ENCODE peak calls at places on chromosomes 4 and X, in nine cellular contexts. One of them, this sample, is unnamed.

GRCh38 chrX:140701480-140701879 is 8.1 kb upstream of the LINC00632 start:
- DNase-seq in stimulated activated CD4-positive, alpha-beta T cell treated with anti-CD3 and anti-CD28 coated beads, Interleukin-12 subunit alpha, Interleukin-12 subunit beta, amount 100 ng/mL, for 24 hours: no peak
- DNase-seq in spleen: no peak
- DNase-seq in midbrain: peak; percentile 39
- DNase-seq in pons: peak; percentile 64
- DNase-seq in activated T-cell treated with anti-CD3 and anti-CD28 coated beads for 1 hour: no peak
- DNase-seq in GM04504: no peak
- DNase-seq in G401: peak; percentile 76
- DNase-seq in stimulated activated CD8-positive, alpha-beta memory T cell treated with anti-CD3 and anti-CD28 coated beads, Interleukin-7, amount 100 ng/mL, for 1 hour: no peak
- DNase-seq in this sample: no peak

GRCh38 chr4:105196523-105197145 is 50.0 kb downstream of the TET2 start:
- DNase-seq in G401: no peak
- DNase-seq in GM04504: no peak
- DNase-seq in stimulated activated CD8-positive, alpha-beta memory T cell treated with anti-CD3 and anti-CD28 coated beads, Interleukin-7, amount 100 ng/mL, for 1 hour: no peak
- DNase-seq in midbrain: no peak
- DNase-seq in pons: peak; percentile 73
- DNase-seq in activated T-cell treated with anti-CD3 and anti-CD28 coated beads for 1 hour: no peak
- DNase-seq in spleen: no peak
- DNase-seq in stimulated activated CD4-positive, alpha-beta T cell treated with anti-CD3 and anti-CD28 coated beads, Interleukin-12 subunit alpha, Interleukin-12 subunit beta, amount 100 ng/mL, for 24 hours: no peak
- DNase-seq in this sample: no peak

GRCh38 chr4:40402556-40402955 is 67.4 kb downstream of the CHRNA9 start:
- DNase-seq in spleen: no peak
- DNase-seq in stimulated activated CD8-positive, alpha-beta memory T cell treated with anti-CD3 and anti-CD28 coated beads, Interleukin-7, amount 100 ng/mL, for 1 hour: no peak
- DNase-seq in activated T-cell treated with anti-CD3 and anti-CD28 coated beads for 1 hour: no peak
- DNase-seq in stimulated activated CD4-positive, alpha-beta T cell treated with anti-CD3 and anti-CD28 coated beads, Interleukin-12 subunit alpha, Interleukin-12 subunit beta, amount 100 ng/mL, for 24 hours: no peak
- DNase-seq in midbrain: no peak
- DNase-seq in G401: no peak
- DNase-seq in pons: no peak
- DNase-seq in GM04504: no peak
- DNase-seq in this sample: no peak

GRCh38 chrX:39152106-39152649 is 350.9 kb downstream of the MID1IP1 start:
- DNase-seq in spleen: peak; percentile 81
- DNase-seq in activated T-cell treated with anti-CD3 and anti-CD28 coated beads for 1 hour: no peak
- DNase-seq in stimulated activated CD8-positive, alpha-beta memory T cell treated with anti-CD3 and anti-CD28 coated beads, Interleukin-7, amount 100 ng/mL, for 1 hour: no peak
- DNase-seq in midbrain: no peak
- DNase-seq in pons: no peak
- DNase-seq in stimulated activated CD4-positive, alpha-beta T cell treated with anti-CD3 and anti-CD28 coated beads, Interleukin-12 subunit alpha, Interleukin-12 subunit beta, amount 100 ng/mL, for 24 hours: no peak
- DNase-seq in GM04504: no peak
- DNase-seq in G401: peak; percentile 2
- DNase-seq in this sample: peak; percentile 46

GRCh38 chr4:149766135-149766534 is 49.5 kb downstream of the IQCM start:
- DNase-seq in midbrain: no peak
- DNase-seq in GM04504: no peak
- DNase-seq in stimulated activated CD8-positive, alpha-beta memory T cell treated with anti-CD3 and anti-CD28 coated beads, Interleukin-7, amount 100 ng/mL, for 1 hour: no peak
- DNase-seq in activated T-cell treated with anti-CD3 and anti-CD28 coated beads for 1 hour: no peak
- DNase-seq in pons: no peak
- DNase-seq in stimulated activated CD4-positive, alpha-beta T cell treated with anti-CD3 and anti-CD28 coated beads, Interleukin-12 subunit alpha, Interleukin-12 subunit beta, amount 100 ng/mL, for 24 hours: no peak
- DNase-seq in G401: no peak
- DNase-seq in spleen: no peak
- DNase-seq in this sample: no peak

GRCh38 chr4:104352211-104352610 is 142.5 kb downstream of the CXXC4 start:
- DNase-seq in stimulated activated CD8-positive, alpha-beta memory T cell treated with anti-CD3 and anti-CD28 coated beads, Interleukin-7, amount 100 ng/mL, for 1 hour: no peak
- DNase-seq in midbrain: no peak
- DNase-seq in G401: no peak
- DNase-seq in spleen: no peak
- DNase-seq in GM04504: no peak
- DNase-seq in pons: no peak
- DNase-seq in activated T-cell treated with anti-CD3 and anti-CD28 coated beads for 1 hour: no peak
- DNase-seq in stimulated activated CD4-positive, alpha-beta T cell treated with anti-CD3 and anti-CD28 coated beads, Interleukin-12 subunit alpha, Interleukin-12 subunit beta, amount 100 ng/mL, for 24 hours: no peak
- DNase-seq in this sample: no peak

GRCh38 chr4:165440415-165440882 is 61.6 kb downstream of the CPE start:
- DNase-seq in stimulated activated CD4-positive, alpha-beta T cell treated with anti-CD3 and anti-CD28 coated beads, Interleukin-12 subunit alpha, Interleukin-12 subunit beta, amount 100 ng/mL, for 24 hours: no peak
- DNase-seq in GM04504: no peak
- DNase-seq in stimulated activated CD8-positive, alpha-beta memory T cell treated with anti-CD3 and anti-CD28 coated beads, Interleukin-7, amount 100 ng/mL, for 1 hour: no peak
- DNase-seq in pons: no peak
- DNase-seq in G401: no peak
- DNase-seq in midbrain: no peak
- DNase-seq in activated T-cell treated with anti-CD3 and anti-CD28 coated beads for 1 hour: no peak
- DNase-seq in spleen: no peak
- DNase-seq in this sample: no peak

GRCh38 chr4:156238171-156238570 is 284.5 kb upstream of the CTSO start:
- DNase-seq in GM04504: no peak
- DNase-seq in G401: no peak
- DNase-seq in midbrain: no peak
- DNase-seq in stimulated activated CD8-positive, alpha-beta memory T cell treated with anti-CD3 and anti-CD28 coated beads, Interleukin-7, amount 100 ng/mL, for 1 hour: no peak
- DNase-seq in pons: no peak
- DNase-seq in activated T-cell treated with anti-CD3 and anti-CD28 coated beads for 1 hour: no peak
- DNase-seq in spleen: no peak
- DNase-seq in stimulated activated CD4-positive, alpha-beta T cell treated with anti-CD3 and anti-CD28 coated beads, Interleukin-12 subunit alpha, Interleukin-12 subunit beta, amount 100 ng/mL, for 24 hours: no peak
- DNase-seq in this sample: no peak

GRCh38 chrX:10741496-10742048 is 121.2 kb upstream of the MID1 start:
- DNase-seq in spleen: no peak
- DNase-seq in activated T-cell treated with anti-CD3 and anti-CD28 coated beads for 1 hour: no peak
- DNase-seq in stimulated activated CD4-positive, alpha-beta T cell treated with anti-CD3 and anti-CD28 coated beads, Interleukin-12 subunit alpha, Interleukin-12 subunit beta, amount 100 ng/mL, for 24 hours: no peak
- DNase-seq in stimulated activated CD8-positive, alpha-beta memory T cell treated with anti-CD3 and anti-CD28 coated beads, Interleukin-7, amount 100 ng/mL, for 1 hour: no peak
- DNase-seq in pons: no peak
- DNase-seq in midbrain: no peak
- DNase-seq in GM04504: no peak
- DNase-seq in G401: no peak
- DNase-seq in this sample: no peak

GRCh38 chrX:47264507-47265173 is 31.8 kb downstream of the USP11 start:
- DNase-seq in pons: no peak
- DNase-seq in stimulated activated CD4-positive, alpha-beta T cell treated with anti-CD3 and anti-CD28 coated beads, Interleukin-12 subunit alpha, Interleukin-12 subunit beta, amount 100 ng/mL, for 24 hours: no peak
- DNase-seq in midbrain: no peak
- DNase-seq in spleen: no peak
- DNase-seq in GM04504: no peak
- DNase-seq in activated T-cell treated with anti-CD3 and anti-CD28 coated beads for 1 hour: no peak
- DNase-seq in G401: no peak
- DNase-seq in stimulated activated CD8-positive, alpha-beta memory T cell treated with anti-CD3 and anti-CD28 coated beads, Interleukin-7, amount 100 ng/mL, for 1 hour: no peak
- DNase-seq in this sample: no peak

GRCh38 chr4:121799208-121799823 is 1.8 kb upstream of the EXOSC9 start:
- DNase-seq in stimulated activated CD8-positive, alpha-beta memory T cell treated with anti-CD3 and anti-CD28 coated beads, Interleukin-7, amount 100 ng/mL, for 1 hour: no peak
- DNase-seq in spleen: no peak
- DNase-seq in activated T-cell treated with anti-CD3 and anti-CD28 coated beads for 1 hour: no peak
- DNase-seq in G401: no peak
- DNase-seq in GM04504: no peak
- DNase-seq in midbrain: no peak
- DNase-seq in pons: peak; percentile 7
- DNase-seq in stimulated activated CD4-positive, alpha-beta T cell treated with anti-CD3 and anti-CD28 coated beads, Interleukin-12 subunit alpha, Interleukin-12 subunit beta, amount 100 ng/mL, for 24 hours: no peak
- DNase-seq in this sample: peak; percentile 17

GRCh38 chr4:78510108-78510507 is 41.5 kb upstream of the ANXA3 start:
- DNase-seq in activated T-cell treated with anti-CD3 and anti-CD28 coated beads for 1 hour: no peak
- DNase-seq in midbrain: no peak
- DNase-seq in stimulated activated CD8-positive, alpha-beta memory T cell treated with anti-CD3 and anti-CD28 coated beads, Interleukin-7, amount 100 ng/mL, for 1 hour: no peak
- DNase-seq in stimulated activated CD4-positive, alpha-beta T cell treated with anti-CD3 and anti-CD28 coated beads, Interleukin-12 subunit alpha, Interleukin-12 subunit beta, amount 100 ng/mL, for 24 hours: no peak
- DNase-seq in G401: no peak
- DNase-seq in GM04504: no peak
- DNase-seq in spleen: no peak
- DNase-seq in pons: no peak
- DNase-seq in this sample: no peak

GRCh38 chr4:140705625-140706275 is 50.4 kb downstream of the TBC1D9 start:
- DNase-seq in GM04504: no peak
- DNase-seq in stimulated activated CD8-positive, alpha-beta memory T cell treated with anti-CD3 and anti-CD28 coated beads, Interleukin-7, amount 100 ng/mL, for 1 hour: no peak
- DNase-seq in pons: no peak
- DNase-seq in stimulated activated CD4-positive, alpha-beta T cell treated with anti-CD3 and anti-CD28 coated beads, Interleukin-12 subunit alpha, Interleukin-12 subunit beta, amount 100 ng/mL, for 24 hours: no peak
- DNase-seq in spleen: no peak
- DNase-seq in activated T-cell treated with anti-CD3 and anti-CD28 coated beads for 1 hour: no peak
- DNase-seq in midbrain: no peak
- DNase-seq in G401: no peak
- DNase-seq in this sample: no peak

GRCh38 chrX:29721152-29721551 is 494.2 kb upstream of the MAGEB2 start:
- DNase-seq in G401: no peak
- DNase-seq in stimulated activated CD4-positive, alpha-beta T cell treated with anti-CD3 and anti-CD28 coated beads, Interleukin-12 subunit alpha, Interleukin-12 subunit beta, amount 100 ng/mL, for 24 hours: no peak
- DNase-seq in pons: no peak
- DNase-seq in stimulated activated CD8-positive, alpha-beta memory T cell treated with anti-CD3 and anti-CD28 coated beads, Interleukin-7, amount 100 ng/mL, for 1 hour: no peak
- DNase-seq in activated T-cell treated with anti-CD3 and anti-CD28 coated beads for 1 hour: no peak
- DNase-seq in spleen: no peak
- DNase-seq in GM04504: no peak
- DNase-seq in midbrain: no peak
- DNase-seq in this sample: no peak

GRCh38 chrX:100512471-100512870 is 72.3 kb upstream of the TNMD start:
- DNase-seq in midbrain: peak; percentile 3
- DNase-seq in spleen: no peak
- DNase-seq in pons: peak; percentile 6
- DNase-seq in stimulated activated CD8-positive, alpha-beta memory T cell treated with anti-CD3 and anti-CD28 coated beads, Interleukin-7, amount 100 ng/mL, for 1 hour: no peak
- DNase-seq in G401: peak; percentile 1
- DNase-seq in stimulated activated CD4-positive, alpha-beta T cell treated with anti-CD3 and anti-CD28 coated beads, Interleukin-12 subunit alpha, Interleukin-12 subunit beta, amount 100 ng/mL, for 24 hours: no peak
- DNase-seq in GM04504: no peak
- DNase-seq in activated T-cell treated with anti-CD3 and anti-CD28 coated beads for 1 hour: no peak
- DNase-seq in this sample: peak; percentile 24

GRCh38 chr4:102696763-102697162 is 64.0 kb downstream of the MANBA start:
- DNase-seq in stimulated activated CD4-positive, alpha-beta T cell treated with anti-CD3 and anti-CD28 coated beads, Interleukin-12 subunit alpha, Interleukin-12 subunit beta, amount 100 ng/mL, for 24 hours: no peak
- DNase-seq in spleen: no peak
- DNase-seq in GM04504: no peak
- DNase-seq in stimulated activated CD8-positive, alpha-beta memory T cell treated with anti-CD3 and anti-CD28 coated beads, Interleukin-7, amount 100 ng/mL, for 1 hour: no peak
- DNase-seq in midbrain: no peak
- DNase-seq in pons: no peak
- DNase-seq in G401: no peak
- DNase-seq in activated T-cell treated with anti-CD3 and anti-CD28 coated beads for 1 hour: no peak
- DNase-seq in this sample: no peak

GRCh38 chrX:40057405-40057804 is 40.4 kb downstream of the BCOR start:
- DNase-seq in GM04504: no peak
- DNase-seq in spleen: no peak
- DNase-seq in activated T-cell treated with anti-CD3 and anti-CD28 coated beads for 1 hour: no peak
- DNase-seq in stimulated activated CD8-positive, alpha-beta memory T cell treated with anti-CD3 and anti-CD28 coated beads, Interleukin-7, amount 100 ng/mL, for 1 hour: no peak
- DNase-seq in pons: no peak
- DNase-seq in stimulated activated CD4-positive, alpha-beta T cell treated with anti-CD3 and anti-CD28 coated beads, Interleukin-12 subunit alpha, Interleukin-12 subunit beta, amount 100 ng/mL, for 24 hours: no peak
- DNase-seq in midbrain: no peak
- DNase-seq in G401: no peak
- DNase-seq in this sample: no peak

GRCh38 chrX:137212078-137212632 is 178.4 kb upstream of the GPR101 start:
- DNase-seq in stimulated activated CD8-positive, alpha-beta memory T cell treated with anti-CD3 and anti-CD28 coated beads, Interleukin-7, amount 100 ng/mL, for 1 hour: no peak
- DNase-seq in midbrain: no peak
- DNase-seq in activated T-cell treated with anti-CD3 and anti-CD28 coated beads for 1 hour: no peak
- DNase-seq in spleen: no peak
- DNase-seq in GM04504: no peak
- DNase-seq in stimulated activated CD4-positive, alpha-beta T cell treated with anti-CD3 and anti-CD28 coated beads, Interleukin-12 subunit alpha, Interleukin-12 subunit beta, amount 100 ng/mL, for 24 hours: no peak
- DNase-seq in G401: no peak
- DNase-seq in pons: peak; percentile 26
- DNase-seq in this sample: no peak

GRCh38 chrX:155768036-155768769 is 112.9 kb upstream of the VAMP7 start:
- DNase-seq in GM04504: no peak
- DNase-seq in spleen: peak; percentile 54
- DNase-seq in pons: no peak
- DNase-seq in stimulated activated CD4-positive, alpha-beta T cell treated with anti-CD3 and anti-CD28 coated beads, Interleukin-12 subunit alpha, Interleukin-12 subunit beta, amount 100 ng/mL, for 24 hours: no peak
- DNase-seq in stimulated activated CD8-positive, alpha-beta memory T cell treated with anti-CD3 and anti-CD28 coated beads, Interleukin-7, amount 100 ng/mL, for 1 hour: no peak
- DNase-seq in G401: peak; percentile 84
- DNase-seq in activated T-cell treated with anti-CD3 and anti-CD28 coated beads for 1 hour: no peak
- DNase-seq in midbrain: no peak
- DNase-seq in this sample: no peak

GRCh38 chr4:168656055-168656660 is 159.3 kb downstream of the PALLD start:
- DNase-seq in GM04504: peak; percentile 71
- DNase-seq in stimulated activated CD8-positive, alpha-beta memory T cell treated with anti-CD3 and anti-CD28 coated beads, Interleukin-7, amount 100 ng/mL, for 1 hour: no peak
- DNase-seq in activated T-cell treated with anti-CD3 and anti-CD28 coated beads for 1 hour: no peak
- DNase-seq in G401: no peak
- DNase-seq in pons: no peak
- DNase-seq in midbrain: no peak
- DNase-seq in stimulated activated CD4-positive, alpha-beta T cell treated with anti-CD3 and anti-CD28 coated beads, Interleukin-12 subunit alpha, Interleukin-12 subunit beta, amount 100 ng/mL, for 24 hours: no peak
- DNase-seq in spleen: no peak
- DNase-seq in this sample: no peak

GRCh38 chr4:107279729-107280128 is 243.6 kb upstream of the DKK2 start:
- DNase-seq in pons: no peak
- DNase-seq in stimulated activated CD4-positive, alpha-beta T cell treated with anti-CD3 and anti-CD28 coated beads, Interleukin-12 subunit alpha, Interleukin-12 subunit beta, amount 100 ng/mL, for 24 hours: no peak
- DNase-seq in GM04504: no peak
- DNase-seq in G401: no peak
- DNase-seq in stimulated activated CD8-positive, alpha-beta memory T cell treated with anti-CD3 and anti-CD28 coated beads, Interleukin-7, amount 100 ng/mL, for 1 hour: no peak
- DNase-seq in midbrain: no peak
- DNase-seq in spleen: no peak
- DNase-seq in activated T-cell treated with anti-CD3 and anti-CD28 coated beads for 1 hour: no peak
- DNase-seq in this sample: no peak

GRCh38 chr4:107721436-107722090 is 1.5 kb upstream of the PAPSS1 start:
- DNase-seq in stimulated activated CD8-positive, alpha-beta memory T cell treated with anti-CD3 and anti-CD28 coated beads, Interleukin-7, amount 100 ng/mL, for 1 hour: no peak
- DNase-seq in pons: no peak
- DNase-seq in GM04504: no peak
- DNase-seq in activated T-cell treated with anti-CD3 and anti-CD28 coated beads for 1 hour: peak; percentile 42
- DNase-seq in stimulated activated CD4-positive, alpha-beta T cell treated with anti-CD3 and anti-CD28 coated beads, Interleukin-12 subunit alpha, Interleukin-12 subunit beta, amount 100 ng/mL, for 24 hours: peak; percentile 32
- DNase-seq in spleen: peak; percentile 90
- DNase-seq in midbrain: no peak
- DNase-seq in G401: no peak
- DNase-seq in this sample: peak; percentile 37

GRCh38 chr4:182862921-182863320 is 54.3 kb downstream of the DCTD start:
- DNase-seq in stimulated activated CD8-positive, alpha-beta memory T cell treated with anti-CD3 and anti-CD28 coated beads, Interleukin-7, amount 100 ng/mL, for 1 hour: no peak
- DNase-seq in stimulated activated CD4-positive, alpha-beta T cell treated with anti-CD3 and anti-CD28 coated beads, Interleukin-12 subunit alpha, Interleukin-12 subunit beta, amount 100 ng/mL, for 24 hours: no peak
- DNase-seq in GM04504: no peak
- DNase-seq in spleen: peak; percentile 67
- DNase-seq in G401: peak; percentile 20
- DNase-seq in pons: no peak
- DNase-seq in activated T-cell treated with anti-CD3 and anti-CD28 coated beads for 1 hour: no peak
- DNase-seq in midbrain: no peak
- DNase-seq in this sample: no peak

GRCh38 chr4:30380404-30380998 is 339.7 kb upstream of the PCDH7 start:
- DNase-seq in stimulated activated CD4-positive, alpha-beta T cell treated with anti-CD3 and anti-CD28 coated beads, Interleukin-12 subunit alpha, Interleukin-12 subunit beta, amount 100 ng/mL, for 24 hours: no peak
- DNase-seq in GM04504: peak; percentile 1
- DNase-seq in activated T-cell treated with anti-CD3 and anti-CD28 coated beads for 1 hour: no peak
- DNase-seq in pons: peak; percentile 6
- DNase-seq in spleen: no peak
- DNase-seq in G401: no peak
- DNase-seq in stimulated activated CD8-positive, alpha-beta memory T cell treated with anti-CD3 and anti-CD28 coated beads, Interleukin-7, amount 100 ng/mL, for 1 hour: no peak
- DNase-seq in midbrain: peak; percentile 1
- DNase-seq in this sample: peak; percentile 12

GRCh38 chrX:44043496-44043895 is 70.3 kb upstream of the NDP start:
- DNase-seq in stimulated activated CD4-positive, alpha-beta T cell treated with anti-CD3 and anti-CD28 coated beads, Interleukin-12 subunit alpha, Interleukin-12 subunit beta, amount 100 ng/mL, for 24 hours: no peak
- DNase-seq in midbrain: no peak
- DNase-seq in GM04504: no peak
- DNase-seq in activated T-cell treated with anti-CD3 and anti-CD28 coated beads for 1 hour: no peak
- DNase-seq in pons: no peak
- DNase-seq in G401: no peak
- DNase-seq in spleen: no peak
- DNase-seq in stimulated activated CD8-positive, alpha-beta memory T cell treated with anti-CD3 and anti-CD28 coated beads, Interleukin-7, amount 100 ng/mL, for 1 hour: no peak
- DNase-seq in this sample: no peak

GRCh38 chr4:119894650-119895208 is 171.9 kb downstream of the MAD2L1 start:
- DNase-seq in pons: no peak
- DNase-seq in spleen: no peak
- DNase-seq in midbrain: no peak
- DNase-seq in GM04504: no peak
- DNase-seq in activated T-cell treated with anti-CD3 and anti-CD28 coated beads for 1 hour: no peak
- DNase-seq in stimulated activated CD4-positive, alpha-beta T cell treated with anti-CD3 and anti-CD28 coated beads, Interleukin-12 subunit alpha, Interleukin-12 subunit beta, amount 100 ng/mL, for 24 hours: no peak
- DNase-seq in G401: no peak
- DNase-seq in stimulated activated CD8-positive, alpha-beta memory T cell treated with anti-CD3 and anti-CD28 coated beads, Interleukin-7, amount 100 ng/mL, for 1 hour: no peak
- DNase-seq in this sample: no peak

GRCh38 chr4:57078685-57079521 is 31.3 kb downstream of the IGFBP7 start:
- DNase-seq in spleen: no peak
- DNase-seq in stimulated activated CD8-positive, alpha-beta memory T cell treated with anti-CD3 and anti-CD28 coated beads, Interleukin-7, amount 100 ng/mL, for 1 hour: no peak
- DNase-seq in pons: no peak
- DNase-seq in midbrain: no peak
- DNase-seq in GM04504: no peak
- DNase-seq in activated T-cell treated with anti-CD3 and anti-CD28 coated beads for 1 hour: no peak
- DNase-seq in G401: no peak
- DNase-seq in stimulated activated CD4-positive, alpha-beta T cell treated with anti-CD3 and anti-CD28 coated beads, Interleukin-12 subunit alpha, Interleukin-12 subunit beta, amount 100 ng/mL, for 24 hours: no peak
- DNase-seq in this sample: no peak

GRCh38 chrX:40010550-40011364 is 87.0 kb downstream of the BCOR start:
- DNase-seq in G401: no peak
- DNase-seq in activated T-cell treated with anti-CD3 and anti-CD28 coated beads for 1 hour: no peak
- DNase-seq in spleen: peak; percentile 76
- DNase-seq in pons: no peak
- DNase-seq in stimulated activated CD4-positive, alpha-beta T cell treated with anti-CD3 and anti-CD28 coated beads, Interleukin-12 subunit alpha, Interleukin-12 subunit beta, amount 100 ng/mL, for 24 hours: no peak
- DNase-seq in midbrain: no peak
- DNase-seq in GM04504: no peak
- DNase-seq in stimulated activated CD8-positive, alpha-beta memory T cell treated with anti-CD3 and anti-CD28 coated beads, Interleukin-7, amount 100 ng/mL, for 1 hour: no peak
- DNase-seq in this sample: no peak

GRCh38 chr4:65943076-65943475 is 272.8 kb upstream of the EPHA5 start:
- DNase-seq in stimulated activated CD4-positive, alpha-beta T cell treated with anti-CD3 and anti-CD28 coated beads, Interleukin-12 subunit alpha, Interleukin-12 subunit beta, amount 100 ng/mL, for 24 hours: no peak
- DNase-seq in pons: no peak
- DNase-seq in G401: peak; percentile 7
- DNase-seq in midbrain: no peak
- DNase-seq in GM04504: no peak
- DNase-seq in spleen: no peak
- DNase-seq in activated T-cell treated with anti-CD3 and anti-CD28 coated beads for 1 hour: no peak
- DNase-seq in stimulated activated CD8-positive, alpha-beta memory T cell treated with anti-CD3 and anti-CD28 coated beads, Interleukin-7, amount 100 ng/mL, for 1 hour: no peak
- DNase-seq in this sample: no peak

GRCh38 chrX:8067754-8068469 is 103.2 kb downstream of the VCX2 start:
- DNase-seq in G401: no peak
- DNase-seq in spleen: no peak
- DNase-seq in pons: no peak
- DNase-seq in stimulated activated CD8-positive, alpha-beta memory T cell treated with anti-CD3 and anti-CD28 coated beads, Interleukin-7, amount 100 ng/mL, for 1 hour: no peak
- DNase-seq in stimulated activated CD4-positive, alpha-beta T cell treated with anti-CD3 and anti-CD28 coated beads, Interleukin-12 subunit alpha, Interleukin-12 subunit beta, amount 100 ng/mL, for 24 hours: no peak
- DNase-seq in GM04504: no peak
- DNase-seq in midbrain: no peak
- DNase-seq in activated T-cell treated with anti-CD3 and anti-CD28 coated beads for 1 hour: no peak
- DNase-seq in this sample: no peak

GRCh38 chr4:24920008-24920407 is 7.2 kb upstream of the CCDC149 start:
- DNase-seq in midbrain: no peak
- DNase-seq in stimulated activated CD8-positive, alpha-beta memory T cell treated with anti-CD3 and anti-CD28 coated beads, Interleukin-7, amount 100 ng/mL, for 1 hour: no peak
- DNase-seq in pons: no peak
- DNase-seq in stimulated activated CD4-positive, alpha-beta T cell treated with anti-CD3 and anti-CD28 coated beads, Interleukin-12 subunit alpha, Interleukin-12 subunit beta, amount 100 ng/mL, for 24 hours: no peak
- DNase-seq in GM04504: no peak
- DNase-seq in G401: no peak
- DNase-seq in activated T-cell treated with anti-CD3 and anti-CD28 coated beads for 1 hour: no peak
- DNase-seq in spleen: no peak
- DNase-seq in this sample: no peak